ENCODE peak calls at places on chromosomes 5 and 9, in ten cellular contexts. D is H1; Q is dermis blood vessel endothelial cell; F is cardiac muscle cell; S is non-pigmented ciliary epithelial cell; O is HuH-7.5; M is caudate nucleus; C is germinal center; N is activated T-helper 9 cell treated with anti-CD3 and anti-CD28 coated beads, Interleukin-2, amount 50 U/mL, for 16 hours; W is AG04450. G is an unnamed sample.

GRCh38 chr9:135485832-135486231 is 6.2 kb downstream of the PPP1R26 start:
- DNase-seq in O (no peak), W (no peak), S (no peak), F (no peak), N (no peak), M (no peak), D (no peak), C (no peak), Q (no peak), G (no peak)

GRCh38 chr5:67268233-67269011 is 71.8 kb upstream of the CD180 start:
- DNase-seq in N (no peak), W (peak), C (no peak), M (peak), S (peak), F (peak), D (no peak), O (no peak), Q (peak), G (no peak)

GRCh38 chr5:369151-369939 is 47.8 kb downstream of the AHRR start:
- DNase-seq in W (no peak), D (peak), M (no peak), F (no peak), C (no peak), S (no peak), Q (peak), N (no peak), O (no peak), G (no peak)

GRCh38 chr9:37840560-37841194 is 40.1 kb downstream of the DCAF10 start:
- DNase-seq in W (peak), Q (peak), M (no peak), D (no peak), N (no peak), O (no peak), F (peak), S (peak), C (no peak), G (no peak)

GRCh38 chr9:133189826-133190225 is 19.2 kb downstream of the OBP2B start:
- DNase-seq in N (no peak), D (no peak), O (no peak), Q (no peak), S (no peak), W (no peak), M (no peak), F (no peak), C (no peak), G (no peak)

GRCh38 chr9:91166796-91167366 is 194.8 kb downstream of the AUH start:
- DNase-seq in N (no peak), Q (no peak), O (no peak), C (no peak), F (no peak), M (no peak), S (peak), W (no peak), D (no peak), G (no peak)

GRCh38 chr5:15236911-15237508 is 263.0 kb upstream of the FBXL7 start:
- DNase-seq in C (no peak), M (no peak), N (no peak), F (no peak), D (no peak), O (no peak), Q (no peak), S (no peak), W (no peak), G (no peak)

GRCh38 chr5:40401965-40402364 is 277.8 kb upstream of the PTGER4 start:
- DNase-seq in C (no peak), F (no peak), O (no peak), D (no peak), W (no peak), N (peak), M (no peak), S (no peak), Q (no peak), G (no peak)

GRCh38 chr5:113215401-113216060 is 219.3 kb downstream of the TSSK1B start:
- DNase-seq in F (peak), D (no peak), N (no peak), O (no peak), M (no peak), Q (no peak), W (no peak), S (no peak), C (no peak), G (no peak)

GRCh38 chr5:16539169-16539666 is 73.6 kb upstream of the ZNF622 start:
- DNase-seq in W (no peak), N (no peak), O (peak), F (peak), S (no peak), Q (no peak), C (no peak), D (no peak), M (no peak), G (no peak)

GRCh38 chr5:68297656-68298055 is 82.1 kb downstream of the PIK3R1 start:
- DNase-seq in D (no peak), W (no peak), M (no peak), F (no peak), O (no peak), Q (no peak), S (no peak), C (no peak), N (no peak), G (no peak)

GRCh38 chr9:6584881-6585597 is 60.5 kb downstream of the GLDC start:
- DNase-seq in S (no peak), C (no peak), F (peak), D (no peak), W (no peak), N (no peak), O (no peak), Q (peak), M (no peak), G (no peak)

GRCh38 chr9:14351206-14351605 is 37.3 kb upstream of the NFIB start:
- DNase-seq in C (no peak), D (no peak), W (no peak), O (no peak), M (no peak), F (no peak), Q (peak), S (no peak), N (no peak), G (no peak)

GRCh38 chr5:41418220-41419031 is 92.0 kb downstream of the PLCXD3 start:
- DNase-seq in Q (no peak), F (peak), D (no peak), C (no peak), O (no peak), W (peak), N (no peak), S (peak), M (no peak), G (no peak)

GRCh38 chr5:170297589-170298462 is at the start of gene LCP2:
- DNase-seq in C (peak), M (no peak), W (no peak), Q (peak), N (peak), D (no peak), O (no peak), F (no peak), S (no peak), G (no peak)

GRCh38 chr9:114017741-114018715 is 60.1 kb downstream of the AMBP start:
- DNase-seq in Q (no peak), M (no peak), N (no peak), W (no peak), S (no peak), C (no peak), O (no peak), D (peak), F (no peak), G (no peak)

GRCh38 chr5:32551194-32551593 is 34.2 kb upstream of the SUB1 start:
- DNase-seq in M (no peak), O (no peak), F (no peak), W (no peak), D (no peak), Q (no peak), S (no peak), C (no peak), N (no peak), G (no peak)

GRCh38 chr9:33170464-33171156 is 3.5 kb upstream of the B4GALT1 start:
- DNase-seq in S (no peak), D (no peak), O (no peak), N (peak), W (no peak), M (no peak), C (no peak), F (no peak), Q (peak), G (no peak)

GRCh38 chr9:129611302-129611800 is 9.6 kb downstream of the C9orf50 start:
- DNase-seq in M (no peak), D (no peak), C (no peak), W (no peak), S (no peak), F (no peak), O (no peak), Q (no peak), N (no peak), G (no peak)

GRCh38 chr9:30774326-30774725 is 1610.1 kb upstream of the ACO1 start:
- DNase-seq in S (no peak), F (peak), O (no peak), N (no peak), C (no peak), Q (no peak), W (no peak), D (peak), M (no peak), G (peak)

GRCh38 chr9:110526426-110526825 is 53.1 kb downstream of the SVEP1 start:
- DNase-seq in F (peak), Q (no peak), D (no peak), W (peak), M (no peak), O (no peak), S (no peak), N (no peak), C (no peak), G (no peak)

GRCh38 chr5:139642213-139642612 is 5.9 kb upstream of the CXXC5 start:
- DNase-seq in Q (no peak), O (no peak), C (no peak), F (no peak), N (no peak), M (no peak), W (no peak), S (no peak), D (no peak), G (no peak)

G was measured in iPS DF 19.7.